ENCODE peak calls at places on chromosomes 6 and 20, in six cellular contexts. N is T-helper 17 cell; O is stimulated activated CD8-positive, alpha-beta memory T cell treated with anti-CD3 and anti-CD28 coated beads, Interleukin-2, amount 100 ng/mL, for 48 hours; D is GM04504; I is RPMI8226; V is fibroblast of mammary gland. A is an unnamed sample.

GRCh38 chr6:225121-225721 is 67.1 kb upstream of the DUSP22 start:
- DNase-seq in N (peak), O (peak), D (no peak), I (no peak), V (no peak), A (peak)

GRCh38 chr6:16295060-16295459 is 56.7 kb downstream of the GMPR start:
- DNase-seq in N (no peak), O (no peak), D (no peak), I (no peak), V (no peak), A (no peak)

GRCh38 chr6:167543602-167544506 is 219.0 kb downstream of the TTLL2 start:
- DNase-seq in N (no peak), O (no peak), D (no peak), I (no peak), V (peak), A (no peak)

GRCh38 chr6:22334778-22335177 is 37.9 kb upstream of the PRL start:
- DNase-seq in N (no peak), O (no peak), D (no peak), I (no peak), V (no peak), A (no peak)

GRCh38 chr6:97038437-97038836 is 113.9 kb downstream of the KLHL32 start:
- DNase-seq in N (no peak), O (no peak), D (no peak), I (no peak), V (no peak), A (no peak)

GRCh38 chr20:25493137-25493536 is 85.7 kb downstream of the GINS1 start:
- DNase-seq in N (no peak), O (no peak), D (no peak), I (no peak), V (no peak), A (no peak)

GRCh38 chr6:112640895-112641294 is 293.8 kb downstream of the RFPL4B start:
- DNase-seq in N (no peak), O (no peak), D (peak), I (no peak), V (peak), A (no peak)

GRCh38 chr6:55782275-55782674 is 93.1 kb downstream of the BMP5 start:
- DNase-seq in N (no peak), O (no peak), D (no peak), I (no peak), V (no peak), A (no peak)

GRCh38 chr20:26208296-26209091 is 511.8 kb upstream of the ZNF337 start:
- DNase-seq in N (peak), O (no peak), D (no peak), I (no peak), V (no peak), A (no peak)

GRCh38 chr6:110387986-110388385 is 27.4 kb downstream of the DDO start:
- DNase-seq in N (no peak), O (no peak), D (no peak), I (no peak), V (no peak), A (no peak)

GRCh38 chr20:45032276-45032675 is 66.0 kb downstream of the STK4 start:
- DNase-seq in N (no peak), O (no peak), D (no peak), I (no peak), V (no peak), A (no peak)

GRCh38 chr20:4683261-4683660 is 38.4 kb upstream of the PRND start:
- DNase-seq in N (no peak), O (no peak), D (no peak), I (no peak), V (no peak), A (no peak)

GRCh38 chr20:59385461-59385860 is 85.0 kb downstream of the EDN3 start:
- DNase-seq in N (no peak), O (no peak), D (no peak), I (peak), V (no peak), A (no peak)

GRCh38 chr6:112833546-112834215 is 486.6 kb downstream of the RFPL4B start:
- DNase-seq in N (no peak), O (no peak), D (peak), I (no peak), V (no peak), A (no peak)

GRCh38 chr6:137402143-137402542 is 92.1 kb downstream of the OLIG3 start:
- DNase-seq in N (no peak), O (no peak), D (no peak), I (no peak), V (no peak), A (no peak)

GRCh38 chr6:151904631-151905030 is 97.1 kb downstream of the ESR1 start:
- DNase-seq in N (no peak), O (no peak), D (no peak), I (no peak), V (peak), A (no peak)

GRCh38 chr20:3705491-3705969 is 6.9 kb downstream of the SIGLEC1 start:
- DNase-seq in N (no peak), O (no peak), D (no peak), I (no peak), V (no peak), A (no peak)

GRCh38 chr20:58112017-58112781 is 116.3 kb downstream of the ANKRD60 start:
- DNase-seq in N (no peak), O (no peak), D (peak), I (no peak), V (peak), A (no peak)

GRCh38 chr20:62049342-62050165 is 16.1 kb downstream of the TAF4 start:
- DNase-seq in N (no peak), O (no peak), D (no peak), I (no peak), V (no peak), A (no peak)

GRCh38 chr20:57791178-57791945 is 81.5 kb upstream of the PMEPA1 start:
- DNase-seq in N (no peak), O (no peak), D (no peak), I (no peak), V (no peak), A (no peak)

GRCh38 chr6:149271348-149272340 is 45.9 kb upstream of the TAB2 start:
- DNase-seq in N (peak), O (peak), D (no peak), I (no peak), V (peak), A (peak)

GRCh38 chr6:145406733-145407256 is 328.5 kb downstream of the EPM2A start:
- DNase-seq in N (no peak), O (no peak), D (no peak), I (no peak), V (no peak), A (no peak)

GRCh38 chr6:106122306-106122940 is 36.3 kb downstream of the PRDM1 start:
- DNase-seq in N (no peak), O (no peak), D (no peak), I (peak), V (no peak), A (no peak)

A was measured in T-helper 1 cell.